ENCODE peak calls at places on chromosomes 16 and 17, in six cellular contexts. Z is stimulated activated naive CD8-positive, alpha-beta T cell treated with anti-CD3 and anti-CD28 coated beads, Interleukin-15, Interleukin-2, amounts not matched to agents 100 U/mL and 50 U/mL, for 24 hours; X is pons; O is HCT116; Q is neuronal stem cell; S is small intestine. E is an unnamed sample.

GRCh38 chr16:69057400-69058378 is 47.8 kb upstream of the HAS3 start:
- DNase-seq in X (no peak), S (no peak), Q (no peak), Z (no peak), O (peak), E (no peak)

GRCh38 chr17:64781013-64781392 is 118.9 kb upstream of the SMURF2 start:
- DNase-seq in X (no peak), S (no peak), Z (no peak), O (no peak), Q (no peak), E (no peak)

GRCh38 chr16:15599303-15600070 is 43.5 kb downstream of the MARF1 start:
- DNase-seq in Q (no peak), O (no peak), Z (no peak), X (no peak), S (no peak), E (no peak)

GRCh38 chr17:10109146-10109545 is 89.3 kb downstream of the GAS7 start:
- DNase-seq in S (no peak), Z (no peak), Q (no peak), X (no peak), O (no peak), E (no peak)

GRCh38 chr17:39772415-39772814 is 34.7 kb downstream of the GRB7 start:
- DNase-seq in O (no peak), Q (no peak), X (no peak), S (no peak), Z (no peak), E (no peak)

GRCh38 chr17:17221329-17221728 is 15.2 kb upstream of the PLD6 start:
- DNase-seq in X (no peak), Q (no peak), O (no peak), Z (no peak), S (no peak), E (no peak)

GRCh38 chr16:526181-527014 is 1.1 kb upstream of the CAPN15 start:
- DNase-seq in X (no peak), Z (peak), O (no peak), Q (no peak), S (peak), E (peak)

GRCh38 chr17:36602924-36603384 is 1.6 kb downstream of the MRM1 start:
- DNase-seq in X (peak), Q (peak), S (peak), Z (peak), O (peak), E (peak)

GRCh38 chr17:74842146-74842598 is 17.5 kb downstream of the GRIN2C start:
- DNase-seq in S (no peak), X (no peak), Z (no peak), O (no peak), Q (no peak), E (no peak)

GRCh38 chr16:68786685-68787418 is 49.8 kb downstream of the CDH1 start:
- DNase-seq in Q (no peak), S (peak), O (no peak), Z (no peak), X (peak), E (no peak)

GRCh38 chr16:35193956-35194355 is 1734.5 kb downstream of the TP53TG3F start:
- DNase-seq in X (no peak), Z (no peak), Q (no peak), S (no peak), O (no peak), E (no peak)

GRCh38 chr16:6964679-6965078 is 368.0 kb upstream of the RBFOX1 start:
- DNase-seq in Q (no peak), Z (no peak), X (no peak), S (no peak), O (no peak), E (no peak)

GRCh38 chr17:50596191-50597037 is 35.9 kb downstream of the CACNA1G start:
- DNase-seq in S (peak), X (no peak), Q (no peak), Z (no peak), O (no peak), E (no peak)

GRCh38 chr16:67845291-67846062 is 1.3 kb upstream of the NUTF2 start:
- DNase-seq in Z (no peak), S (no peak), X (peak), Q (no peak), O (no peak), E (peak)

GRCh38 chr17:55833311-55833710 is 82.5 kb downstream of the PCTP start:
- DNase-seq in X (no peak), O (no peak), Z (no peak), S (no peak), Q (no peak), E (no peak)

GRCh38 chr16:81668243-81669097 is 110.6 kb upstream of the PLCG2 start:
- DNase-seq in X (no peak), O (no peak), Q (no peak), Z (no peak), S (no peak), E (no peak)

E was measured in erythroblast.